ENCODE peak calls at places on chromosomes 2 and 18, in six cellular contexts. One of them, this sample, is unnamed.
A peak's percentile ranks its signal among the peaks of the same experiment; 100 is the strongest.

GRCh38 chr2:33275689-33276444 is 200.6 kb upstream of the RASGRP3 start:
- DNase-seq in PC-3: peak; percentile 99
- DNase-seq in body of pancreas: peak; percentile 48
- DNase-seq in heart left ventricle: peak; percentile 55
- DNase-seq in tibial nerve: no peak
- DNase-seq in fibroblast of mammary gland: peak; percentile 97
- DNase-seq in this sample: no peak

GRCh38 chr2:233059797-233060499 is at the start of gene INPP5D:
- DNase-seq in tibial nerve: no peak
- DNase-seq in heart left ventricle: peak; percentile 54
- DNase-seq in fibroblast of mammary gland: no peak
- DNase-seq in PC-3: no peak
- DNase-seq in body of pancreas: peak; percentile 64
- DNase-seq in this sample: no peak

GRCh38 chr2:143128681-143129580 is at the start of gene ARHGAP15:
- DNase-seq in body of pancreas: peak; percentile 30
- DNase-seq in heart left ventricle: peak; percentile 24
- DNase-seq in fibroblast of mammary gland: no peak
- DNase-seq in tibial nerve: no peak
- DNase-seq in PC-3: no peak
- DNase-seq in this sample: no peak

GRCh38 chr18:48833701-48834394 is 116.9 kb downstream of the SMAD7 start:
- DNase-seq in body of pancreas: no peak
- DNase-seq in tibial nerve: no peak
- DNase-seq in PC-3: peak; percentile 26
- DNase-seq in fibroblast of mammary gland: peak; percentile 14
- DNase-seq in heart left ventricle: peak; percentile 13
- DNase-seq in this sample: peak; percentile 48

GRCh38 chr18:49189772-49190171 is 239.0 kb upstream of the SMAD7 start:
- DNase-seq in fibroblast of mammary gland: no peak
- DNase-seq in heart left ventricle: no peak
- DNase-seq in tibial nerve: no peak
- DNase-seq in body of pancreas: no peak
- DNase-seq in PC-3: no peak
- DNase-seq in this sample: no peak

GRCh38 chr2:236352761-236353593 is 88.8 kb upstream of the ASB18 start:
- DNase-seq in fibroblast of mammary gland: peak; percentile 40
- DNase-seq in heart left ventricle: no peak
- DNase-seq in PC-3: peak; percentile 52
- DNase-seq in body of pancreas: peak; percentile 27
- DNase-seq in tibial nerve: peak; percentile 58
- DNase-seq in this sample: no peak

GRCh38 chr2:69465513-69466456 is 28.6 kb upstream of the NFU1 start:
- DNase-seq in tibial nerve: peak; percentile 37
- DNase-seq in body of pancreas: peak; percentile 54
- DNase-seq in heart left ventricle: peak; percentile 81
- DNase-seq in PC-3: no peak
- DNase-seq in fibroblast of mammary gland: peak; percentile 11
- DNase-seq in this sample: no peak

GRCh38 chr2:128502638-128503246 is 184.1 kb upstream of the HS6ST1 start:
- DNase-seq in fibroblast of mammary gland: no peak
- DNase-seq in PC-3: no peak
- DNase-seq in heart left ventricle: peak; percentile 31
- DNase-seq in tibial nerve: no peak
- DNase-seq in body of pancreas: no peak
- DNase-seq in this sample: peak; percentile 49

GRCh38 chr2:19026156-19026660 is 332.2 kb downstream of the OSR1 start:
- DNase-seq in tibial nerve: no peak
- DNase-seq in PC-3: no peak
- DNase-seq in fibroblast of mammary gland: peak; percentile 63
- DNase-seq in body of pancreas: no peak
- DNase-seq in heart left ventricle: no peak
- DNase-seq in this sample: no peak

GRCh38 chr2:16487686-16488085 is 177.9 kb downstream of the CYRIA start:
- DNase-seq in tibial nerve: no peak
- DNase-seq in PC-3: peak; percentile 21
- DNase-seq in body of pancreas: peak; percentile 62
- DNase-seq in fibroblast of mammary gland: peak; percentile 52
- DNase-seq in heart left ventricle: no peak
- DNase-seq in this sample: no peak

GRCh38 chr2:235000426-235001236 is 48.8 kb downstream of the SH3BP4 start:
- DNase-seq in body of pancreas: peak; percentile 79
- DNase-seq in fibroblast of mammary gland: no peak
- DNase-seq in heart left ventricle: no peak
- DNase-seq in tibial nerve: no peak
- DNase-seq in PC-3: no peak
- DNase-seq in this sample: no peak

GRCh38 chr18:48932822-48933510 is 17.8 kb downstream of the SMAD7 start:
- DNase-seq in tibial nerve: peak; percentile 41
- DNase-seq in PC-3: no peak
- DNase-seq in fibroblast of mammary gland: no peak
- DNase-seq in body of pancreas: no peak
- DNase-seq in heart left ventricle: peak; percentile 61
- DNase-seq in this sample: no peak

GRCh38 chr18:44897445-44898215 is 216.9 kb downstream of the SETBP1 start:
- DNase-seq in fibroblast of mammary gland: no peak
- DNase-seq in body of pancreas: peak; percentile 91
- DNase-seq in PC-3: no peak
- DNase-seq in heart left ventricle: no peak
- DNase-seq in tibial nerve: no peak
- DNase-seq in this sample: no peak

GRCh38 chr2:23209059-23209458 is 175.9 kb upstream of the KLHL29 start:
- DNase-seq in body of pancreas: no peak
- DNase-seq in heart left ventricle: no peak
- DNase-seq in tibial nerve: no peak
- DNase-seq in fibroblast of mammary gland: no peak
- DNase-seq in PC-3: no peak
- DNase-seq in this sample: no peak

GRCh38 chr2:57701391-57701791 is 345.2 kb upstream of the VRK2 start:
- DNase-seq in PC-3: no peak
- DNase-seq in tibial nerve: no peak
- DNase-seq in body of pancreas: no peak
- DNase-seq in heart left ventricle: no peak
- DNase-seq in fibroblast of mammary gland: no peak
- DNase-seq in this sample: no peak

GRCh38 chr18:70337139-70337972 is 48.5 kb downstream of the SOCS6 start:
- DNase-seq in PC-3: peak; percentile 94
- DNase-seq in tibial nerve: no peak
- DNase-seq in heart left ventricle: no peak
- DNase-seq in fibroblast of mammary gland: peak; percentile 90
- DNase-seq in body of pancreas: peak; percentile 21
- DNase-seq in this sample: no peak

GRCh38 chr2:110675679-110676078 is 2.2 kb downstream of the BUB1 start:
- DNase-seq in heart left ventricle: no peak
- DNase-seq in fibroblast of mammary gland: no peak
- DNase-seq in tibial nerve: no peak
- DNase-seq in body of pancreas: no peak
- DNase-seq in PC-3: peak; percentile 38
- DNase-seq in this sample: no peak

GRCh38 chr18:56661414-56662101 is 10.4 kb downstream of the WDR7 start:
- DNase-seq in heart left ventricle: no peak
- DNase-seq in PC-3: no peak
- DNase-seq in body of pancreas: no peak
- DNase-seq in fibroblast of mammary gland: peak; percentile 14
- DNase-seq in tibial nerve: no peak
- DNase-seq in this sample: no peak

GRCh38 chr2:95530734-95531133 is 46.2 kb upstream of the TRIM43B start:
- DNase-seq in body of pancreas: no peak
- DNase-seq in fibroblast of mammary gland: peak; percentile 77
- DNase-seq in tibial nerve: no peak
- DNase-seq in heart left ventricle: no peak
- DNase-seq in PC-3: peak; percentile 42
- DNase-seq in this sample: no peak

GRCh38 chr2:231306791-231307440 is 88.6 kb upstream of the B3GNT7 start:
- DNase-seq in tibial nerve: no peak
- DNase-seq in body of pancreas: no peak
- DNase-seq in fibroblast of mammary gland: no peak
- DNase-seq in heart left ventricle: no peak
- DNase-seq in PC-3: peak; percentile 55
- DNase-seq in this sample: no peak

GRCh38 chr2:240249423-240250149 is 109.1 kb upstream of the OTOS start:
- DNase-seq in PC-3: no peak
- DNase-seq in fibroblast of mammary gland: no peak
- DNase-seq in body of pancreas: no peak
- DNase-seq in tibial nerve: no peak
- DNase-seq in heart left ventricle: no peak
- DNase-seq in this sample: peak; percentile 69

GRCh38 chr2:157837851-157838441 is 38.2 kb downstream of the ACVR1 start:
- DNase-seq in PC-3: no peak
- DNase-seq in body of pancreas: peak; percentile 50
- DNase-seq in tibial nerve: no peak
- DNase-seq in heart left ventricle: peak; percentile 54
- DNase-seq in fibroblast of mammary gland: peak; percentile 29
- DNase-seq in this sample: no peak

GRCh38 chr2:215136669-215137328 is 1.6 kb downstream of the ABCA12 start:
- DNase-seq in fibroblast of mammary gland: peak; percentile 61
- DNase-seq in tibial nerve: no peak
- DNase-seq in PC-3: peak; percentile 46
- DNase-seq in body of pancreas: no peak
- DNase-seq in heart left ventricle: no peak
- DNase-seq in this sample: no peak

DNA sequence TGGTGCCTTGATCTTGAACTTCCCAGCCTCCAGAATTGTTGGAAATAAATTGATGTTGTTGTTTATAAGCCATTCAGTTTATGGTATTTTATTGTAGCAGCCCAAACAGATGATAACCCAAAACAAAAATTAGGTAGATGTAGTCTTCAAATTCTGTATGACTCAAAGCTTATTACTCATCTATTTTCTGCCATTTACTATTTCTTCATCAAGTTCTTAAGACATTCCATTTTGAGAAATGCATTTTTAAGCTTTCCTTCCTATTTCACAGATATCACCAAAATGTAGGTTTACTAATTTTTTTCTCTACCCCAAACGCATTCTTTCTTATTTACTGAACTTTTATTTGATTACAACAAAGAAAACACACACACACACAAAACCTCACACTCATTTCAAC is 148.2 kb downstream of the RND3 start:
- DNase-seq in PC-3: no peak
- DNase-seq in tibial nerve: no peak
- DNase-seq in body of pancreas: no peak
- DNase-seq in fibroblast of mammary gland: peak; percentile 45
- DNase-seq in heart left ventricle: no peak
- DNase-seq in this sample: no peak
- TF ChIP-seq CTCF in PC-3: no peak
- TF ChIP-seq CTCF in tibial nerve: no peak
- TF ChIP-seq CTCF in body of pancreas: no peak
- TF ChIP-seq CTCF in fibroblast of mammary gland: no peak
- TF ChIP-seq CTCF in heart left ventricle: no peak
- TF ChIP-seq CTCF in this sample: no peak

GRCh38 chr2:10188729-10189305 is 66.3 kb downstream of the RRM2 start:
- DNase-seq in body of pancreas: no peak
- DNase-seq in fibroblast of mammary gland: no peak
- DNase-seq in tibial nerve: no peak
- DNase-seq in heart left ventricle: no peak
- DNase-seq in PC-3: no peak
- DNase-seq in this sample: no peak
- TF ChIP-seq CTCF in body of pancreas: no peak
- TF ChIP-seq CTCF in fibroblast of mammary gland: no peak
- TF ChIP-seq CTCF in tibial nerve: no peak
- TF ChIP-seq CTCF in heart left ventricle: no peak
- TF ChIP-seq CTCF in PC-3: no peak
- TF ChIP-seq CTCF in this sample: no peak

GRCh38 chr2:195672674-195673073 is 15.6 kb downstream of the SLC39A10 start:
- DNase-seq in body of pancreas: no peak
- DNase-seq in heart left ventricle: no peak
- DNase-seq in fibroblast of mammary gland: no peak
- DNase-seq in tibial nerve: no peak
- DNase-seq in PC-3: peak; percentile 24
- DNase-seq in this sample: no peak
- TF ChIP-seq CTCF in body of pancreas: no peak
- TF ChIP-seq CTCF in heart left ventricle: no peak
- TF ChIP-seq CTCF in fibroblast of mammary gland: peak; percentile 15
- TF ChIP-seq CTCF in tibial nerve: no peak
- TF ChIP-seq CTCF in PC-3: peak; percentile 51
- TF ChIP-seq CTCF in this sample: peak; percentile 44

GRCh38 chr2:229971298-229971790 is 49.0 kb downstream of the FBXO36 start:
- DNase-seq in fibroblast of mammary gland: no peak
- DNase-seq in PC-3: no peak
- DNase-seq in heart left ventricle: no peak
- DNase-seq in tibial nerve: no peak
- DNase-seq in body of pancreas: no peak
- DNase-seq in this sample: no peak
- TF ChIP-seq CTCF in fibroblast of mammary gland: no peak
- TF ChIP-seq CTCF in PC-3: no peak
- TF ChIP-seq CTCF in heart left ventricle: no peak
- TF ChIP-seq CTCF in tibial nerve: no peak
- TF ChIP-seq CTCF in body of pancreas: no peak
- TF ChIP-seq CTCF in this sample: no peak

GRCh38 chr2:64122358-64122757 is 21.9 kb downstream of the PELI1 start:
- DNase-seq in tibial nerve: no peak
- DNase-seq in heart left ventricle: no peak
- DNase-seq in fibroblast of mammary gland: no peak
- DNase-seq in body of pancreas: no peak
- DNase-seq in PC-3: no peak
- DNase-seq in this sample: no peak
- TF ChIP-seq CTCF in tibial nerve: no peak
- TF ChIP-seq CTCF in heart left ventricle: no peak
- TF ChIP-seq CTCF in fibroblast of mammary gland: no peak
- TF ChIP-seq CTCF in body of pancreas: no peak
- TF ChIP-seq CTCF in PC-3: no peak
- TF ChIP-seq CTCF in this sample: no peak

DNA sequence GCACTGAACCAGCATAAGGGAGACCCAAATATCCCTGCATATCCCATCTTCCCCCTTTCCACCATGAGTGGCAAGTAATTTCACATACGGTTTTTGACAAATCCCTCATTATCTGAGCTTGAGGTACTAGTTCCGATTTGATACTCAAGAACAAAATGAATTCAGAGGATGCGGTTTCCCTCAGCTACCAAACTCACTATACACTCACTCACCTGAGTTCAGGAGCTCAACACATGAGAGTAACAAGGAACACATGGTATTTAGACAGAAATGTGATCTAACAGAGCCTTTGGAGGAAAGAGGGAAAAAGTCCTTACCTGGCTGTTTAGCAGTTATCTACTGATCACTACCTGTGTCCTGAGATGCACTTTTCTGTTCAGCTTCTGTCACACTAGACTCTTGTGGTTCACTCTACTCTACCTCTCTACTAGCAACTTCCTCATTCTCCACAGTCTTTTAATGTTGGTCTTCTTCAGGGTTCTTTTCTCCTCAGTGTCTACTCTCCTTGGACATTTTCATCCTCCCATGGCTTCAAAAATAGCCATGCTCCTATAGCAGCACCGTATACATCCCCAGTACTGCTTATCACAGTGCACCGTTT is 25.1 kb downstream of the ASXL2 start:
- DNase-seq in tibial nerve: no peak
- DNase-seq in fibroblast of mammary gland: no peak
- DNase-seq in heart left ventricle: no peak
- DNase-seq in PC-3: no peak
- DNase-seq in body of pancreas: no peak
- DNase-seq in this sample: no peak
- TF ChIP-seq CTCF in tibial nerve: no peak
- TF ChIP-seq CTCF in fibroblast of mammary gland: no peak
- TF ChIP-seq CTCF in heart left ventricle: no peak
- TF ChIP-seq CTCF in PC-3: no peak
- TF ChIP-seq CTCF in body of pancreas: no peak
- TF ChIP-seq CTCF in this sample: no peak

This sample was measured in type B pancreatic cell.